ENCODE peak calls at places on chromosomes 12 and 14, in eight cellular contexts. T is mucosa of gallbladder; O is neural progenitor cell; C is substantia nigra; H is IMR-90; S is stimulated activated CD4-positive, alpha-beta T cell treated with anti-CD3 and anti-CD28 coated beads, Interleukin-1b, Interleukin-23, amount 100 ng/mL, for 24 hours; U is GM20000; W is SW480. A is an unnamed sample.

GRCh38 chr12:87253157-87253556 is 776.0 kb downstream of the C12orf50 start:
- DNase-seq in T (peak; percentile 15), O (no peak), C (no peak), H (no peak), S (no peak), U (no peak), W (no peak), A (no peak)

GRCh38 chr12:121295746-121296617 is 527 bp downstream of the CAMKK2 start:
- DNase-seq in T (no peak), O (peak; percentile 56), C (no peak), H (no peak), S (no peak), U (peak; percentile 49), W (peak; percentile 28), A (peak; percentile 34)

GRCh38 chr14:50941151-50941550 is 3.1 kb downstream of the PYGL start:
- DNase-seq in T (no peak), O (no peak), C (no peak), H (peak; percentile 31), S (no peak), U (no peak), W (no peak), A (no peak)

GRCh38 chr12:109735825-109736551 is 22.4 kb downstream of the FAM222A start:
- DNase-seq in T (no peak), O (no peak), C (no peak), H (no peak), S (no peak), U (no peak), W (no peak), A (no peak)

GRCh38 chr14:41303506-41303905 is 303.2 kb upstream of the LRFN5 start:
- DNase-seq in T (no peak), O (no peak), C (no peak), H (no peak), S (no peak), U (no peak), W (no peak), A (no peak)

GRCh38 chr12:76272292-76272691 is 75.9 kb downstream of the BBS10 start:
- DNase-seq in T (no peak), O (no peak), C (no peak), H (no peak), S (no peak), U (no peak), W (no peak), A (no peak)

GRCh38 chr14:102554835-102555819 is 37.3 kb upstream of the RCOR1 start:
- DNase-seq in T (no peak), O (peak; percentile 87), C (no peak), H (no peak), S (peak; percentile 47), U (peak; percentile 87), W (no peak), A (peak; percentile 57)

GRCh38 chr12:95767703-95768102 is 22.9 kb downstream of the NTN4 start:
- DNase-seq in T (no peak), O (no peak), C (no peak), H (peak; percentile 59), S (no peak), U (no peak), W (no peak), A (no peak)

GRCh38 chr12:88188180-88188579 is 46.1 kb downstream of the TMTC3 start:
- DNase-seq in T (no peak), O (no peak), C (no peak), H (peak; percentile 44), S (no peak), U (no peak), W (no peak), A (no peak)

GRCh38 chr12:89525002-89525823 is 617 bp upstream of the GALNT4 start:
- DNase-seq in T (peak; percentile 40), O (peak; percentile 73), C (peak; percentile 39), H (peak; percentile 21), S (peak; percentile 15), U (peak; percentile 64), W (peak; percentile 60), A (peak; percentile 62)

GRCh38 chr12:92987846-92988621 is 58.9 kb upstream of the EEA1 start:
- DNase-seq in T (no peak), O (peak; percentile 7), C (no peak), H (no peak), S (no peak), U (peak; percentile 55), W (no peak), A (peak; percentile 98)

GRCh38 chr12:131564843-131565242 is 146.0 kb upstream of the SFSWAP start:
- DNase-seq in T (no peak), O (no peak), C (no peak), H (no peak), S (no peak), U (no peak), W (no peak), A (no peak)

GRCh38 chr12:57085999-57086950 is 2.6 kb upstream of the NAB2 start:
- DNase-seq in T (peak; percentile 61), O (peak; percentile 90), C (no peak), H (peak; percentile 83), S (no peak), U (peak; percentile 40), W (peak; percentile 80), A (peak; percentile 76)

GRCh38 chr14:28635387-28635786 is 131.2 kb upstream of the FOXG1 start:
- DNase-seq in T (no peak), O (peak; percentile 41), C (no peak), H (peak; percentile 16), S (no peak), U (no peak), W (peak; percentile 5), A (peak; percentile 26)

GRCh38 chr12:131505561-131505960 is 205.3 kb upstream of the SFSWAP start:
- DNase-seq in T (no peak), O (no peak), C (no peak), H (no peak), S (no peak), U (no peak), W (no peak), A (no peak)

GRCh38 chr14:52693004-52693403 is 2.4 kb downstream of the ERO1A start:
- DNase-seq in T (no peak), O (no peak), C (no peak), H (no peak), S (no peak), U (no peak), W (no peak), A (no peak)

GRCh38 chr12:29681996-29682534 is 101.7 kb downstream of the TMTC1 start:
- DNase-seq in T (no peak), O (no peak), C (no peak), H (peak; percentile 21), S (no peak), U (no peak), W (no peak), A (no peak)

GRCh38 chr14:41749425-41749824 is 142.7 kb downstream of the LRFN5 start:
- DNase-seq in T (no peak), O (no peak), C (no peak), H (no peak), S (no peak), U (peak; percentile 7), W (peak; percentile 23), A (no peak)

GRCh38 chr12:31959701-31960391 is 631 bp downstream of the RESF1 start:
- DNase-seq in T (peak; percentile 69), O (peak; percentile 57), C (peak; percentile 56), H (peak; percentile 61), S (peak; percentile 37), U (peak; percentile 60), W (peak; percentile 66), A (peak; percentile 76)

GRCh38 chr14:75610839-75611238 is 32.4 kb downstream of the FLVCR2 start:
- DNase-seq in T (no peak), O (no peak), C (no peak), H (no peak), S (no peak), U (no peak), W (no peak), A (no peak)

GRCh38 chr14:85479306-85479705 is 50.6 kb upstream of the FLRT2 start:
- DNase-seq in T (no peak), O (no peak), C (no peak), H (no peak), S (no peak), U (no peak), W (no peak), A (no peak)

GRCh38 chr14:21385170-21385904 is 1.5 kb upstream of the SUPT16H start:
- DNase-seq in T (no peak), O (peak; percentile 8), C (no peak), H (no peak), S (no peak), U (peak; percentile 33), W (no peak), A (peak; percentile 55)

GRCh38 chr12:89417246-89417977 is 65.1 kb upstream of the DUSP6 start:
- DNase-seq in T (no peak), O (no peak), C (no peak), H (peak; percentile 64), S (no peak), U (no peak), W (no peak), A (no peak)

GRCh38 chr12:68011882-68012207 is 22.6 kb downstream of the IFNG-AS1 start:
- DNase-seq in T (no peak), O (no peak), C (no peak), H (peak; percentile 12), S (no peak), U (no peak), W (no peak), A (no peak)

GRCh38 chr14:100290607-100291304 is 15.5 kb downstream of the SLC25A29 start:
- DNase-seq in T (no peak), O (no peak), C (no peak), H (no peak), S (no peak), U (no peak), W (no peak), A (no peak)

GRCh38 chr14:37157987-37158386 is 14.4 kb downstream of the SLC25A21 start:
- DNase-seq in T (no peak), O (no peak), C (no peak), H (no peak), S (no peak), U (no peak), W (no peak), A (no peak)

GRCh38 chr12:44372259-44372658 is 503.9 kb downstream of the NELL2 start:
- DNase-seq in T (no peak), O (no peak), C (no peak), H (peak; percentile 60), S (no peak), U (no peak), W (no peak), A (no peak)

GRCh38 chr14:91883770-91884169 is 16.4 kb upstream of the TC2N start:
- DNase-seq in T (peak; percentile 40), O (no peak), C (no peak), H (no peak), S (no peak), U (no peak), W (no peak), A (no peak)